ENCODE peak calls at places on chromosomes 6 and 20, in nine cellular contexts. One of them, this sample, is unnamed.

GRCh38 chr6:52900536-52900935 is 9.0 kb downstream of the GSTA3 start:
- DNase-seq in neuronal stem cell: no peak
- DNase-seq in aorta: no peak
- DNase-seq in breast epithelium: no peak
- DNase-seq in tibial nerve: no peak
- DNase-seq in mammary epithelial cell: peak; percentile 14
- DNase-seq in mucosa of descending colon: no peak
- DNase-seq in OCI-LY7: no peak
- DNase-seq in psoas muscle: no peak
- DNase-seq in this sample: no peak

GRCh38 chr20:46251211-46251673 is 57.1 kb downstream of the CDH22 start:
- DNase-seq in neuronal stem cell: peak; percentile 32
- DNase-seq in aorta: no peak
- DNase-seq in breast epithelium: no peak
- DNase-seq in tibial nerve: no peak
- DNase-seq in mammary epithelial cell: no peak
- DNase-seq in mucosa of descending colon: no peak
- DNase-seq in OCI-LY7: no peak
- DNase-seq in psoas muscle: no peak
- DNase-seq in this sample: no peak

GRCh38 chr20:58542411-58543095 is 27.4 kb upstream of the APCDD1L start:
- DNase-seq in neuronal stem cell: no peak
- DNase-seq in aorta: no peak
- DNase-seq in breast epithelium: peak; percentile 14
- DNase-seq in tibial nerve: no peak
- DNase-seq in mammary epithelial cell: peak; percentile 14
- DNase-seq in mucosa of descending colon: no peak
- DNase-seq in OCI-LY7: no peak
- DNase-seq in psoas muscle: no peak
- DNase-seq in this sample: no peak

GRCh38 chr20:17875106-17875980 is 93.3 kb downstream of the SNX5 start:
- DNase-seq in neuronal stem cell: no peak
- DNase-seq in aorta: peak; percentile 85
- DNase-seq in breast epithelium: peak; percentile 91
- DNase-seq in tibial nerve: peak; percentile 81
- DNase-seq in mammary epithelial cell: no peak
- DNase-seq in mucosa of descending colon: peak; percentile 95
- DNase-seq in OCI-LY7: no peak
- DNase-seq in psoas muscle: peak; percentile 79
- DNase-seq in this sample: peak; percentile 95

GRCh38 chr20:10308652-10309051 is 90.0 kb downstream of the SNAP25 start:
- DNase-seq in neuronal stem cell: no peak
- DNase-seq in aorta: no peak
- DNase-seq in breast epithelium: no peak
- DNase-seq in tibial nerve: no peak
- DNase-seq in mammary epithelial cell: no peak
- DNase-seq in mucosa of descending colon: no peak
- DNase-seq in OCI-LY7: no peak
- DNase-seq in psoas muscle: no peak
- DNase-seq in this sample: no peak

GRCh38 chr6:129370268-129370916 is 339.6 kb downstream of the ARHGAP18 start:
- DNase-seq in neuronal stem cell: peak; percentile 29
- DNase-seq in aorta: peak; percentile 40
- DNase-seq in breast epithelium: no peak
- DNase-seq in tibial nerve: peak; percentile 68
- DNase-seq in mammary epithelial cell: peak; percentile 24
- DNase-seq in mucosa of descending colon: no peak
- DNase-seq in OCI-LY7: peak; percentile 31
- DNase-seq in psoas muscle: no peak
- DNase-seq in this sample: no peak

GRCh38 chr20:37558779-37559178 is 31.1 kb upstream of the BLCAP start:
- DNase-seq in neuronal stem cell: no peak
- DNase-seq in aorta: no peak
- DNase-seq in breast epithelium: no peak
- DNase-seq in tibial nerve: no peak
- DNase-seq in mammary epithelial cell: no peak
- DNase-seq in mucosa of descending colon: no peak
- DNase-seq in OCI-LY7: no peak
- DNase-seq in psoas muscle: no peak
- DNase-seq in this sample: no peak

GRCh38 chr6:137097057-137097456 is 52.3 kb upstream of the IL20RA start:
- DNase-seq in neuronal stem cell: no peak
- DNase-seq in aorta: no peak
- DNase-seq in breast epithelium: no peak
- DNase-seq in tibial nerve: no peak
- DNase-seq in mammary epithelial cell: no peak
- DNase-seq in mucosa of descending colon: no peak
- DNase-seq in OCI-LY7: no peak
- DNase-seq in psoas muscle: no peak
- DNase-seq in this sample: no peak

GRCh38 chr6:151999194-151999593 is 191.7 kb downstream of the ESR1 start:
- DNase-seq in neuronal stem cell: no peak
- DNase-seq in aorta: no peak
- DNase-seq in breast epithelium: no peak
- DNase-seq in tibial nerve: no peak
- DNase-seq in mammary epithelial cell: peak; percentile 43
- DNase-seq in mucosa of descending colon: no peak
- DNase-seq in OCI-LY7: no peak
- DNase-seq in psoas muscle: no peak
- DNase-seq in this sample: no peak

GRCh38 chr20:57468523-57469417 is 56.2 kb downstream of the CTCFL start:
- DNase-seq in neuronal stem cell: no peak
- DNase-seq in aorta: peak; percentile 14
- DNase-seq in breast epithelium: no peak
- DNase-seq in tibial nerve: no peak
- DNase-seq in mammary epithelial cell: no peak
- DNase-seq in mucosa of descending colon: no peak
- DNase-seq in OCI-LY7: peak; percentile 85
- DNase-seq in psoas muscle: peak; percentile 2
- DNase-seq in this sample: no peak

GRCh38 chr6:25277857-25278256 is 1.3 kb upstream of the CARMIL1 start:
- DNase-seq in neuronal stem cell: no peak
- DNase-seq in aorta: no peak
- DNase-seq in breast epithelium: no peak
- DNase-seq in tibial nerve: no peak
- DNase-seq in mammary epithelial cell: no peak
- DNase-seq in mucosa of descending colon: no peak
- DNase-seq in OCI-LY7: no peak
- DNase-seq in psoas muscle: no peak
- DNase-seq in this sample: no peak

GRCh38 chr20:32580194-32580593 is 4.9 kb downstream of the NOL4L start:
- DNase-seq in neuronal stem cell: no peak
- DNase-seq in aorta: no peak
- DNase-seq in breast epithelium: no peak
- DNase-seq in tibial nerve: no peak
- DNase-seq in mammary epithelial cell: no peak
- DNase-seq in mucosa of descending colon: no peak
- DNase-seq in OCI-LY7: no peak
- DNase-seq in psoas muscle: no peak
- DNase-seq in this sample: no peak

GRCh38 chr6:157172830-157173536 is 150.3 kb downstream of the TMEM242 start:
- DNase-seq in neuronal stem cell: no peak
- DNase-seq in aorta: no peak
- DNase-seq in breast epithelium: no peak
- DNase-seq in tibial nerve: no peak
- DNase-seq in mammary epithelial cell: no peak
- DNase-seq in mucosa of descending colon: no peak
- DNase-seq in OCI-LY7: no peak
- DNase-seq in psoas muscle: no peak
- DNase-seq in this sample: no peak

GRCh38 chr6:157169656-157170055 is 153.7 kb downstream of the TMEM242 start:
- DNase-seq in neuronal stem cell: no peak
- DNase-seq in aorta: no peak
- DNase-seq in breast epithelium: no peak
- DNase-seq in tibial nerve: no peak
- DNase-seq in mammary epithelial cell: no peak
- DNase-seq in mucosa of descending colon: no peak
- DNase-seq in OCI-LY7: no peak
- DNase-seq in psoas muscle: no peak
- DNase-seq in this sample: no peak

GRCh38 chr6:157172088-157172768 is 151.1 kb downstream of the TMEM242 start:
- DNase-seq in neuronal stem cell: no peak
- DNase-seq in aorta: no peak
- DNase-seq in breast epithelium: no peak
- DNase-seq in tibial nerve: no peak
- DNase-seq in mammary epithelial cell: no peak
- DNase-seq in mucosa of descending colon: no peak
- DNase-seq in OCI-LY7: no peak
- DNase-seq in psoas muscle: no peak
- DNase-seq in this sample: no peak

GRCh38 chr6:157170535-157170934 is 152.8 kb downstream of the TMEM242 start:
- DNase-seq in neuronal stem cell: no peak
- DNase-seq in aorta: no peak
- DNase-seq in breast epithelium: no peak
- DNase-seq in tibial nerve: no peak
- DNase-seq in mammary epithelial cell: no peak
- DNase-seq in mucosa of descending colon: no peak
- DNase-seq in OCI-LY7: no peak
- DNase-seq in psoas muscle: no peak
- DNase-seq in this sample: no peak

GRCh38 chr6:157169186-157169585 is 154.1 kb downstream of the TMEM242 start:
- DNase-seq in neuronal stem cell: no peak
- DNase-seq in aorta: no peak
- DNase-seq in breast epithelium: no peak
- DNase-seq in tibial nerve: no peak
- DNase-seq in mammary epithelial cell: no peak
- DNase-seq in mucosa of descending colon: no peak
- DNase-seq in OCI-LY7: no peak
- DNase-seq in psoas muscle: no peak
- DNase-seq in this sample: no peak
- H3K36me3 ChIP-seq in neuronal stem cell: peaks cover 2% of the 10 kb centered on the region
- H3K36me3 ChIP-seq in aorta: no peaks in the 10 kb centered on the region
- H3K36me3 ChIP-seq in breast epithelium: no peaks in the 10 kb centered on the region
- H3K36me3 ChIP-seq in tibial nerve: peaks cover 2% of the 10 kb centered on the region
- H3K36me3 ChIP-seq in mammary epithelial cell: peaks cover 2% of the 10 kb centered on the region
- H3K36me3 ChIP-seq in mucosa of descending colon: no peaks in the 10 kb centered on the region
- H3K36me3 ChIP-seq in OCI-LY7: peaks cover 31% of the 10 kb centered on the region
- H3K36me3 ChIP-seq in psoas muscle: peaks cover 23% of the 10 kb centered on the region
- H3K36me3 ChIP-seq in this sample: no peaks in the 10 kb centered on the region

GRCh38 chr20:62267543-62267942 is 29.2 kb downstream of the OSBPL2 start:
- DNase-seq in neuronal stem cell: no peak
- DNase-seq in aorta: no peak
- DNase-seq in breast epithelium: no peak
- DNase-seq in tibial nerve: no peak
- DNase-seq in mammary epithelial cell: no peak
- DNase-seq in mucosa of descending colon: no peak
- DNase-seq in OCI-LY7: no peak
- DNase-seq in psoas muscle: peak; percentile 67
- DNase-seq in this sample: no peak
- H3K36me3 ChIP-seq in neuronal stem cell: peaks cover 30% of the 10 kb centered on the region
- H3K36me3 ChIP-seq in aorta: no peaks in the 10 kb centered on the region
- H3K36me3 ChIP-seq in breast epithelium: peaks cover 12% of the 10 kb centered on the region
- H3K36me3 ChIP-seq in tibial nerve: no peaks in the 10 kb centered on the region
- H3K36me3 ChIP-seq in mammary epithelial cell: peaks cover 5% of the 10 kb centered on the region
- H3K36me3 ChIP-seq in mucosa of descending colon: peaks cover 2% of the 10 kb centered on the region
- H3K36me3 ChIP-seq in OCI-LY7: peaks cover 23% of the 10 kb centered on the region
- H3K36me3 ChIP-seq in psoas muscle: peaks cover 56% of the 10 kb centered on the region
- H3K36me3 ChIP-seq in this sample: peaks cover 2% of the 10 kb centered on the region

GRCh38 chr6:97176468-97176867 is 106.5 kb downstream of the MMS22L start:
- DNase-seq in neuronal stem cell: no peak
- DNase-seq in aorta: no peak
- DNase-seq in breast epithelium: no peak
- DNase-seq in tibial nerve: no peak
- DNase-seq in mammary epithelial cell: peak; percentile 8
- DNase-seq in mucosa of descending colon: no peak
- DNase-seq in OCI-LY7: no peak
- DNase-seq in psoas muscle: no peak
- DNase-seq in this sample: no peak

GRCh38 chr6:97177905-97178304 is 105.1 kb downstream of the MMS22L start:
- DNase-seq in neuronal stem cell: no peak
- DNase-seq in aorta: no peak
- DNase-seq in breast epithelium: no peak
- DNase-seq in tibial nerve: no peak
- DNase-seq in mammary epithelial cell: no peak
- DNase-seq in mucosa of descending colon: no peak
- DNase-seq in OCI-LY7: no peak
- DNase-seq in psoas muscle: no peak
- DNase-seq in this sample: no peak

GRCh38 chr6:97175806-97176205 is 107.2 kb downstream of the MMS22L start:
- DNase-seq in neuronal stem cell: no peak
- DNase-seq in aorta: no peak
- DNase-seq in breast epithelium: no peak
- DNase-seq in tibial nerve: no peak
- DNase-seq in mammary epithelial cell: no peak
- DNase-seq in mucosa of descending colon: no peak
- DNase-seq in OCI-LY7: no peak
- DNase-seq in psoas muscle: no peak
- DNase-seq in this sample: no peak

GRCh38 chr6:97174471-97174870 is 108.5 kb downstream of the MMS22L start:
- DNase-seq in neuronal stem cell: no peak
- DNase-seq in aorta: no peak
- DNase-seq in breast epithelium: no peak
- DNase-seq in tibial nerve: no peak
- DNase-seq in mammary epithelial cell: no peak
- DNase-seq in mucosa of descending colon: no peak
- DNase-seq in OCI-LY7: no peak
- DNase-seq in psoas muscle: no peak
- DNase-seq in this sample: no peak
- H3K36me3 ChIP-seq in neuronal stem cell: peaks cover 7% of the 10 kb centered on the region
- H3K36me3 ChIP-seq in aorta: peaks cover 4% of the 10 kb centered on the region
- H3K36me3 ChIP-seq in breast epithelium: no peaks in the 10 kb centered on the region
- H3K36me3 ChIP-seq in tibial nerve: no peaks in the 10 kb centered on the region
- H3K36me3 ChIP-seq in mammary epithelial cell: peaks cover 10% of the 10 kb centered on the region
- H3K36me3 ChIP-seq in mucosa of descending colon: no peaks in the 10 kb centered on the region
- H3K36me3 ChIP-seq in OCI-LY7: peaks cover 84% of the 10 kb centered on the region
- H3K36me3 ChIP-seq in psoas muscle: no peaks in the 10 kb centered on the region
- H3K36me3 ChIP-seq in this sample: no peaks in the 10 kb centered on the region

GRCh38 chr6:34836451-34836850 is 44.6 kb downstream of the BLTP3A start:
- DNase-seq in neuronal stem cell: no peak
- DNase-seq in aorta: no peak
- DNase-seq in breast epithelium: no peak
- DNase-seq in tibial nerve: no peak
- DNase-seq in mammary epithelial cell: no peak
- DNase-seq in mucosa of descending colon: no peak
- DNase-seq in OCI-LY7: no peak
- DNase-seq in psoas muscle: no peak
- DNase-seq in this sample: no peak

GRCh38 chr6:34836008-34836407 is 44.1 kb downstream of the BLTP3A start:
- DNase-seq in neuronal stem cell: no peak
- DNase-seq in aorta: no peak
- DNase-seq in breast epithelium: no peak
- DNase-seq in tibial nerve: no peak
- DNase-seq in mammary epithelial cell: no peak
- DNase-seq in mucosa of descending colon: no peak
- DNase-seq in OCI-LY7: no peak
- DNase-seq in psoas muscle: no peak
- DNase-seq in this sample: no peak

GRCh38 chr6:34834789-34835518 is 43.1 kb downstream of the BLTP3A start:
- DNase-seq in neuronal stem cell: no peak
- DNase-seq in aorta: no peak
- DNase-seq in breast epithelium: no peak
- DNase-seq in tibial nerve: peak; percentile 8
- DNase-seq in mammary epithelial cell: peak; percentile 79
- DNase-seq in mucosa of descending colon: no peak
- DNase-seq in OCI-LY7: no peak
- DNase-seq in psoas muscle: no peak
- DNase-seq in this sample: no peak

GRCh38 chr6:34839696-34840352 is 47.9 kb downstream of the BLTP3A start:
- DNase-seq in neuronal stem cell: no peak
- DNase-seq in aorta: no peak
- DNase-seq in breast epithelium: no peak
- DNase-seq in tibial nerve: no peak
- DNase-seq in mammary epithelial cell: no peak
- DNase-seq in mucosa of descending colon: no peak
- DNase-seq in OCI-LY7: no peak
- DNase-seq in psoas muscle: peak; percentile 18
- DNase-seq in this sample: no peak

GRCh38 chr6:34837500-34837899 is 45.6 kb downstream of the BLTP3A start:
- DNase-seq in neuronal stem cell: no peak
- DNase-seq in aorta: no peak
- DNase-seq in breast epithelium: no peak
- DNase-seq in tibial nerve: no peak
- DNase-seq in mammary epithelial cell: no peak
- DNase-seq in mucosa of descending colon: no peak
- DNase-seq in OCI-LY7: no peak
- DNase-seq in psoas muscle: no peak
- DNase-seq in this sample: no peak
- H3K36me3 ChIP-seq in neuronal stem cell: peaks cover 12% of the 10 kb centered on the region
- H3K36me3 ChIP-seq in aorta: no peaks in the 10 kb centered on the region
- H3K36me3 ChIP-seq in breast epithelium: no peaks in the 10 kb centered on the region
- H3K36me3 ChIP-seq in tibial nerve: no peaks in the 10 kb centered on the region
- H3K36me3 ChIP-seq in mammary epithelial cell: peaks cover 3% of the 10 kb centered on the region
- H3K36me3 ChIP-seq in mucosa of descending colon: no peaks in the 10 kb centered on the region
- H3K36me3 ChIP-seq in OCI-LY7: peaks cover 72% of the 10 kb centered on the region
- H3K36me3 ChIP-seq in psoas muscle: peaks cover 71% of the 10 kb centered on the region
- H3K36me3 ChIP-seq in this sample: peaks cover 2% of the 10 kb centered on the region